ENCODE peak calls at places on chromosomes 6 and 20, in eight cellular contexts. G, R, F, E, U, P, C and H are unnamed samples.

GRCh38 chr6:21310736-21311135 is 282.8 kb upstream of the SOX4 start:
- DNase-seq in G (no peak), R (no peak), F (no peak), E (no peak), U (no peak), P (no peak), C (no peak), H (no peak)

GRCh38 chr6:79031821-79032590 is 46.0 kb downstream of the PHIP start:
- DNase-seq in G (no peak), R (no peak), F (no peak), E (no peak), U (no peak), P (no peak), C (no peak), H (no peak)

GRCh38 chr6:18990313-18990978 is 603.3 kb downstream of the RNF144B start:
- DNase-seq in G (peak), R (no peak), F (peak), E (peak), U (peak), P (peak), C (no peak), H (peak)

GRCh38 chr20:407097-407952 is 774 bp upstream of the RBCK1 start:
- DNase-seq in G (peak), R (peak), F (peak), E (peak), U (peak), P (peak), C (peak), H (peak)

GRCh38 chr6:100554228-100554627 is 89.5 kb upstream of the SIM1 start:
- DNase-seq in G (no peak), R (no peak), F (no peak), E (no peak), U (no peak), P (peak), C (no peak), H (no peak)

GRCh38 chr6:138297761-138298298 is 79.5 kb upstream of the PBOV1 start:
- DNase-seq in G (no peak), R (no peak), F (no peak), E (no peak), U (no peak), P (no peak), C (no peak), H (no peak)

GRCh38 chr6:85360794-85361642 is 88.9 kb upstream of the NT5E start:
- DNase-seq in G (no peak), R (no peak), F (no peak), E (peak), U (no peak), P (no peak), C (no peak), H (no peak)

GRCh38 chr6:46933751-46934150 is 12.0 kb upstream of the ADGRF5 start:
- DNase-seq in G (no peak), R (no peak), F (no peak), E (no peak), U (no peak), P (no peak), C (no peak), H (no peak)

GRCh38 chr20:5114403-5114802 is 5.4 kb downstream of the PCNA start:
- DNase-seq in G (no peak), R (no peak), F (no peak), E (no peak), U (no peak), P (no peak), C (no peak), H (no peak)

GRCh38 chr6:34235605-34236422 is 859 bp upstream of the HMGA1 start:
- DNase-seq in G (no peak), R (peak), F (no peak), E (peak), U (peak), P (peak), C (peak), H (peak)

GRCh38 chr20:6287471-6287870 is 164.6 kb upstream of the FERMT1 start:
- DNase-seq in G (no peak), R (no peak), F (no peak), E (no peak), U (no peak), P (no peak), C (no peak), H (no peak)

GRCh38 chr6:131244942-131245341 is 109.7 kb downstream of the AKAP7 start:
- DNase-seq in G (no peak), R (no peak), F (no peak), E (no peak), U (no peak), P (no peak), C (no peak), H (no peak)

GRCh38 chr20:45061244-45061643 is 39.7 kb downstream of the KCNS1 start:
- DNase-seq in G (no peak), R (no peak), F (no peak), E (no peak), U (no peak), P (no peak), C (no peak), H (no peak)

GRCh38 chr6:47161176-47161687 is 119.1 kb upstream of the ADGRF1 start:
- DNase-seq in G (no peak), R (no peak), F (no peak), E (no peak), U (no peak), P (no peak), C (no peak), H (no peak)

GRCh38 chr20:33277471-33278441 is 5.3 kb upstream of the BPIFB1 start:
- DNase-seq in G (no peak), R (no peak), F (no peak), E (peak), U (no peak), P (no peak), C (no peak), H (no peak)

GRCh38 chr20:34375977-34376430 is 12.9 kb downstream of the ITCH start:
- DNase-seq in G (no peak), R (no peak), F (no peak), E (no peak), U (no peak), P (peak), C (no peak), H (no peak)

GRCh38 chr6:63764318-63764916 is 128.8 kb downstream of the PHF3 start:
- DNase-seq in G (no peak), R (no peak), F (no peak), E (no peak), U (no peak), P (peak), C (no peak), H (peak)

GRCh38 chr20:37392441-37393195 is 46.7 kb downstream of the SRC start:
- DNase-seq in G (no peak), R (no peak), F (no peak), E (peak), U (peak), P (no peak), C (no peak), H (peak)

GRCh38 chr6:147530132-147531060 is 21.9 kb downstream of the SAMD5 start:
- DNase-seq in G (no peak), R (no peak), F (no peak), E (peak), U (no peak), P (peak), C (no peak), H (peak)

GRCh38 chr6:89475634-89476033 is 42.7 kb downstream of the ANKRD6 start:
- DNase-seq in G (no peak), R (no peak), F (no peak), E (no peak), U (no peak), P (no peak), C (no peak), H (peak)